ENCODE peak calls at places on chromosomes 1 and 21, in five cellular contexts. One of them, this sample, is unnamed.

GRCh38 chr1:6412896-6413295 is 6.8 kb downstream of the HES2 start:
- DNase-seq in BE2C: no peak
- DNase-seq in NCI-H345: peak; percentile 64
- DNase-seq in RWPE1: no peak
- DNase-seq in naive thymus-derived CD4-positive, alpha-beta T cell: no peak
- DNase-seq in this sample: peak; percentile 55

GRCh38 chr1:67524143-67525052 is 94.2 kb upstream of the SERBP1 start:
- DNase-seq in BE2C: no peak
- DNase-seq in NCI-H345: peak; percentile 12
- DNase-seq in RWPE1: no peak
- DNase-seq in naive thymus-derived CD4-positive, alpha-beta T cell: no peak
- DNase-seq in this sample: peak; percentile 91

GRCh38 chr1:199789141-199789540 is 238.4 kb upstream of the NR5A2 start:
- DNase-seq in BE2C: no peak
- DNase-seq in NCI-H345: no peak
- DNase-seq in RWPE1: no peak
- DNase-seq in naive thymus-derived CD4-positive, alpha-beta T cell: no peak
- DNase-seq in this sample: no peak

GRCh38 chr1:161499099-161500078 is 5.9 kb upstream of the FCGR2A start:
- DNase-seq in BE2C: no peak
- DNase-seq in NCI-H345: no peak
- DNase-seq in RWPE1: no peak
- DNase-seq in naive thymus-derived CD4-positive, alpha-beta T cell: no peak
- DNase-seq in this sample: no peak

GRCh38 chr1:18649713-18650370 is 19.2 kb downstream of the PAX7 start:
- DNase-seq in BE2C: no peak
- DNase-seq in NCI-H345: no peak
- DNase-seq in RWPE1: no peak
- DNase-seq in naive thymus-derived CD4-positive, alpha-beta T cell: no peak
- DNase-seq in this sample: no peak

GRCh38 chr1:36523850-36524249 is 41.1 kb upstream of the CSF3R start:
- DNase-seq in BE2C: no peak
- DNase-seq in NCI-H345: no peak
- DNase-seq in RWPE1: no peak
- DNase-seq in naive thymus-derived CD4-positive, alpha-beta T cell: no peak
- DNase-seq in this sample: peak; percentile 3

GRCh38 chr1:41536296-41536695 is 51.8 kb upstream of the EDN2 start:
- DNase-seq in BE2C: no peak
- DNase-seq in NCI-H345: no peak
- DNase-seq in RWPE1: no peak
- DNase-seq in naive thymus-derived CD4-positive, alpha-beta T cell: no peak
- DNase-seq in this sample: no peak

GRCh38 chr1:47684964-47685762 is 247.3 kb downstream of the FOXD2 start:
- DNase-seq in BE2C: no peak
- DNase-seq in NCI-H345: no peak
- DNase-seq in RWPE1: no peak
- DNase-seq in naive thymus-derived CD4-positive, alpha-beta T cell: no peak
- DNase-seq in this sample: no peak

GRCh38 chr1:9909222-9910046 is 635 bp downstream of the CTNNBIP1 start:
- DNase-seq in BE2C: no peak
- DNase-seq in NCI-H345: peak; percentile 26
- DNase-seq in RWPE1: peak; percentile 30
- DNase-seq in naive thymus-derived CD4-positive, alpha-beta T cell: peak; percentile 24
- DNase-seq in this sample: peak; percentile 13

GRCh38 chr1:169119405-169119804 is 12.9 kb downstream of the ATP1B1 start:
- DNase-seq in BE2C: no peak
- DNase-seq in NCI-H345: no peak
- DNase-seq in RWPE1: peak; percentile 48
- DNase-seq in naive thymus-derived CD4-positive, alpha-beta T cell: no peak
- DNase-seq in this sample: no peak

GRCh38 chr1:34889705-34890104 is 30.2 kb upstream of the SMIM12 start:
- DNase-seq in BE2C: no peak
- DNase-seq in NCI-H345: no peak
- DNase-seq in RWPE1: no peak
- DNase-seq in naive thymus-derived CD4-positive, alpha-beta T cell: no peak
- DNase-seq in this sample: no peak

GRCh38 chr1:167665469-167665868 is 35.4 kb downstream of the RCSD1 start:
- DNase-seq in BE2C: no peak
- DNase-seq in NCI-H345: no peak
- DNase-seq in RWPE1: no peak
- DNase-seq in naive thymus-derived CD4-positive, alpha-beta T cell: no peak
- DNase-seq in this sample: no peak

GRCh38 chr1:86472165-86472564 is 3.4 kb downstream of the CLCA1 start:
- DNase-seq in BE2C: no peak
- DNase-seq in NCI-H345: no peak
- DNase-seq in RWPE1: no peak
- DNase-seq in naive thymus-derived CD4-positive, alpha-beta T cell: no peak
- DNase-seq in this sample: no peak

GRCh38 chr21:29433366-29434059 is 134.8 kb downstream of the BACH1 start:
- DNase-seq in BE2C: no peak
- DNase-seq in NCI-H345: no peak
- DNase-seq in RWPE1: no peak
- DNase-seq in naive thymus-derived CD4-positive, alpha-beta T cell: no peak
- DNase-seq in this sample: no peak

GRCh38 chr1:218588555-218589172 is 243.5 kb downstream of the TGFB2 start:
- DNase-seq in BE2C: no peak
- DNase-seq in NCI-H345: no peak
- DNase-seq in RWPE1: no peak
- DNase-seq in naive thymus-derived CD4-positive, alpha-beta T cell: no peak
- DNase-seq in this sample: no peak

GRCh38 chr1:34645919-34646318 is 108.9 kb upstream of the GJB5 start:
- DNase-seq in BE2C: no peak
- DNase-seq in NCI-H345: no peak
- DNase-seq in RWPE1: no peak
- DNase-seq in naive thymus-derived CD4-positive, alpha-beta T cell: no peak
- DNase-seq in this sample: no peak

GRCh38 chr1:115807723-115808122 is 33.2 kb downstream of the NHLH2 start:
- DNase-seq in BE2C: peak; percentile 61
- DNase-seq in NCI-H345: peak; percentile 70
- DNase-seq in RWPE1: peak; percentile 73
- DNase-seq in naive thymus-derived CD4-positive, alpha-beta T cell: no peak
- DNase-seq in this sample: peak; percentile 37

GRCh38 chr1:39213511-39214002 is 9.1 kb downstream of the MACF1 start:
- DNase-seq in BE2C: no peak
- DNase-seq in NCI-H345: no peak
- DNase-seq in RWPE1: peak; percentile 28
- DNase-seq in naive thymus-derived CD4-positive, alpha-beta T cell: no peak
- DNase-seq in this sample: no peak

GRCh38 chr1:176903474-176903873 is 261.0 kb downstream of the ASTN1 start:
- DNase-seq in BE2C: no peak
- DNase-seq in NCI-H345: no peak
- DNase-seq in RWPE1: peak; percentile 6
- DNase-seq in naive thymus-derived CD4-positive, alpha-beta T cell: no peak
- DNase-seq in this sample: no peak

GRCh38 chr1:170309389-170310013 is 163.7 kb downstream of the NTMT2 start:
- DNase-seq in BE2C: no peak
- DNase-seq in NCI-H345: no peak
- DNase-seq in RWPE1: no peak
- DNase-seq in naive thymus-derived CD4-positive, alpha-beta T cell: no peak
- DNase-seq in this sample: no peak

GRCh38 chr1:51926171-51926812 is 47.8 kb upstream of the NRDC start:
- DNase-seq in BE2C: peak; percentile 12
- DNase-seq in NCI-H345: no peak
- DNase-seq in RWPE1: no peak
- DNase-seq in naive thymus-derived CD4-positive, alpha-beta T cell: no peak
- DNase-seq in this sample: no peak

GRCh38 chr1:18328803-18329202 is 151.9 kb upstream of the KLHDC7A start:
- DNase-seq in BE2C: no peak
- DNase-seq in NCI-H345: no peak
- DNase-seq in RWPE1: no peak
- DNase-seq in naive thymus-derived CD4-positive, alpha-beta T cell: no peak
- DNase-seq in this sample: no peak

GRCh38 chr21:17612023-17612564 is 607 bp downstream of the BTG3 start:
- DNase-seq in BE2C: peak; percentile 39
- DNase-seq in NCI-H345: peak; percentile 47
- DNase-seq in RWPE1: peak; percentile 45
- DNase-seq in naive thymus-derived CD4-positive, alpha-beta T cell: no peak
- DNase-seq in this sample: peak; percentile 24

GRCh38 chr1:110657351-110657750 is 17.4 kb downstream of the KCNA3 start:
- DNase-seq in BE2C: no peak
- DNase-seq in NCI-H345: no peak
- DNase-seq in RWPE1: no peak
- DNase-seq in naive thymus-derived CD4-positive, alpha-beta T cell: no peak
- DNase-seq in this sample: no peak

GRCh38 chr1:97743129-97743528 is 177.7 kb downstream of the DPYD start:
- DNase-seq in BE2C: no peak
- DNase-seq in NCI-H345: no peak
- DNase-seq in RWPE1: no peak
- DNase-seq in naive thymus-derived CD4-positive, alpha-beta T cell: no peak
- DNase-seq in this sample: no peak

GRCh38 chr1:31939484-31940329 is 1.5 kb upstream of the PTP4A2 start:
- DNase-seq in BE2C: peak; percentile 66
- DNase-seq in NCI-H345: peak; percentile 21
- DNase-seq in RWPE1: peak; percentile 83
- DNase-seq in naive thymus-derived CD4-positive, alpha-beta T cell: peak; percentile 84
- DNase-seq in this sample: peak; percentile 32

GRCh38 chr1:96559707-96560588 is 161.6 kb upstream of the PTBP2 start:
- DNase-seq in BE2C: no peak
- DNase-seq in NCI-H345: no peak
- DNase-seq in RWPE1: peak; percentile 33
- DNase-seq in naive thymus-derived CD4-positive, alpha-beta T cell: no peak
- DNase-seq in this sample: no peak

GRCh38 chr1:43358121-43358745 is 548 bp upstream of the CDC20 start:
- DNase-seq in BE2C: peak; percentile 18
- DNase-seq in NCI-H345: peak; percentile 34
- DNase-seq in RWPE1: peak; percentile 48
- DNase-seq in naive thymus-derived CD4-positive, alpha-beta T cell: no peak
- DNase-seq in this sample: peak; percentile 47

GRCh38 chr1:234631721-234632125 is 21.7 kb upstream of the IRF2BP2 start:
- DNase-seq in BE2C: no peak
- DNase-seq in NCI-H345: no peak
- DNase-seq in RWPE1: peak; percentile 71
- DNase-seq in naive thymus-derived CD4-positive, alpha-beta T cell: no peak
- DNase-seq in this sample: no peak

GRCh38 chr1:101238041-101238515 is 1.3 kb downstream of the S1PR1 start:
- DNase-seq in BE2C: no peak
- DNase-seq in NCI-H345: no peak
- DNase-seq in RWPE1: no peak
- DNase-seq in naive thymus-derived CD4-positive, alpha-beta T cell: peak; percentile 59
- DNase-seq in this sample: no peak

GRCh38 chr1:233730380-233730779 is 116.5 kb downstream of the KCNK1 start:
- DNase-seq in BE2C: no peak
- DNase-seq in NCI-H345: no peak
- DNase-seq in RWPE1: no peak
- DNase-seq in naive thymus-derived CD4-positive, alpha-beta T cell: no peak
- DNase-seq in this sample: no peak

GRCh38 chr1:209768354-209768774 is 12.5 kb downstream of the TRAF3IP3 start:
- DNase-seq in BE2C: no peak
- DNase-seq in NCI-H345: no peak
- DNase-seq in RWPE1: no peak
- DNase-seq in naive thymus-derived CD4-positive, alpha-beta T cell: peak; percentile 82
- DNase-seq in this sample: no peak

GRCh38 chr21:24395320-24395933 is 1211.9 kb downstream of the MRPL39 start:
- DNase-seq in BE2C: no peak
- DNase-seq in NCI-H345: no peak
- DNase-seq in RWPE1: peak; percentile 0
- DNase-seq in naive thymus-derived CD4-positive, alpha-beta T cell: no peak
- DNase-seq in this sample: peak; percentile 20

GRCh38 chr1:151158311-151158710 is 1.9 kb downstream of the TNFAIP8L2 start:
- DNase-seq in BE2C: no peak
- DNase-seq in NCI-H345: no peak
- DNase-seq in RWPE1: no peak
- DNase-seq in naive thymus-derived CD4-positive, alpha-beta T cell: peak; percentile 56
- DNase-seq in this sample: no peak